ENCODE peak calls at places on chromosomes 12 and 14, in seven cellular contexts. One of them, this sample, is unnamed. For H3K4me1, the result is how much of the 10 kb centered on the place peaks cover.

GRCh38 chr14:105999361-106000028 is 473.1 kb downstream of the TMEM121 start:
- DNase-seq in heart left ventricle: peak
- DNase-seq in lower lobe of right lung: peak
- DNase-seq in IMR-90: no peak
- DNase-seq in thyroid gland: no peak
- DNase-seq in mucosa of descending colon: peak
- DNase-seq in aorta: peak
- DNase-seq in this sample: no peak

GRCh38 chr14:87261621-87262020 is 731.4 kb downstream of the GALC start:
- DNase-seq in heart left ventricle: no peak
- DNase-seq in lower lobe of right lung: no peak
- DNase-seq in IMR-90: no peak
- DNase-seq in thyroid gland: no peak
- DNase-seq in mucosa of descending colon: no peak
- DNase-seq in aorta: no peak
- DNase-seq in this sample: no peak

GRCh38 chr12:15001733-15002471 is 29.1 kb downstream of the PDE6H start:
- DNase-seq in heart left ventricle: no peak
- DNase-seq in lower lobe of right lung: peak
- DNase-seq in IMR-90: peak
- DNase-seq in thyroid gland: peak
- DNase-seq in mucosa of descending colon: peak
- DNase-seq in aorta: peak
- DNase-seq in this sample: peak

GRCh38 chr12:63752283-63752682 is 27.4 kb upstream of the RXYLT1 start:
- DNase-seq in heart left ventricle: no peak
- DNase-seq in lower lobe of right lung: no peak
- DNase-seq in IMR-90: no peak
- DNase-seq in thyroid gland: no peak
- DNase-seq in mucosa of descending colon: no peak
- DNase-seq in aorta: no peak
- DNase-seq in this sample: no peak

GRCh38 chr12:107109726-107110518 is 16.6 kb upstream of the CRY1 start:
- DNase-seq in heart left ventricle: no peak
- DNase-seq in lower lobe of right lung: no peak
- DNase-seq in IMR-90: no peak
- DNase-seq in thyroid gland: no peak
- DNase-seq in mucosa of descending colon: no peak
- DNase-seq in aorta: no peak
- DNase-seq in this sample: peak

GRCh38 chr12:86724716-86725115 is 468.5 kb upstream of the MGAT4C start:
- DNase-seq in heart left ventricle: no peak
- DNase-seq in lower lobe of right lung: no peak
- DNase-seq in IMR-90: peak
- DNase-seq in thyroid gland: no peak
- DNase-seq in mucosa of descending colon: no peak
- DNase-seq in aorta: no peak
- DNase-seq in this sample: peak

GRCh38 chr12:62533087-62533754 is 66.6 kb downstream of the MON2 start:
- DNase-seq in heart left ventricle: no peak
- DNase-seq in lower lobe of right lung: no peak
- DNase-seq in IMR-90: no peak
- DNase-seq in thyroid gland: no peak
- DNase-seq in mucosa of descending colon: no peak
- DNase-seq in aorta: no peak
- DNase-seq in this sample: no peak

GRCh38 chr12:80838708-80839107 is 99.0 kb downstream of the LIN7A start:
- DNase-seq in heart left ventricle: no peak
- DNase-seq in lower lobe of right lung: no peak
- DNase-seq in IMR-90: no peak
- DNase-seq in thyroid gland: peak
- DNase-seq in mucosa of descending colon: no peak
- DNase-seq in aorta: no peak
- DNase-seq in this sample: peak

GRCh38 chr12:64395739-64396138 is 5.2 kb upstream of the C12orf56 start:
- DNase-seq in heart left ventricle: no peak
- DNase-seq in lower lobe of right lung: no peak
- DNase-seq in IMR-90: peak
- DNase-seq in thyroid gland: no peak
- DNase-seq in mucosa of descending colon: no peak
- DNase-seq in aorta: no peak
- DNase-seq in this sample: peak

GRCh38 chr12:72365151-72365550 is 93.0 kb downstream of the TRHDE start:
- DNase-seq in heart left ventricle: no peak
- DNase-seq in lower lobe of right lung: no peak
- DNase-seq in IMR-90: peak
- DNase-seq in thyroid gland: no peak
- DNase-seq in mucosa of descending colon: no peak
- DNase-seq in aorta: no peak
- DNase-seq in this sample: no peak

GRCh38 chr14:26412421-26412820 is 185.4 kb downstream of the NOVA1 start:
- DNase-seq in heart left ventricle: no peak
- DNase-seq in lower lobe of right lung: no peak
- DNase-seq in IMR-90: no peak
- DNase-seq in thyroid gland: no peak
- DNase-seq in mucosa of descending colon: no peak
- DNase-seq in aorta: no peak
- DNase-seq in this sample: no peak

GRCh38 chr12:78863482-78864427 is 819 bp upstream of the SYT1 start:
- DNase-seq in heart left ventricle: peak
- DNase-seq in lower lobe of right lung: peak
- DNase-seq in IMR-90: peak
- DNase-seq in thyroid gland: peak
- DNase-seq in mucosa of descending colon: peak
- DNase-seq in aorta: peak
- DNase-seq in this sample: peak

GRCh38 chr12:57765698-57766463 is 997 bp downstream of the CYP27B1 start:
- DNase-seq in heart left ventricle: no peak
- DNase-seq in lower lobe of right lung: no peak
- DNase-seq in IMR-90: no peak
- DNase-seq in thyroid gland: peak
- DNase-seq in mucosa of descending colon: no peak
- DNase-seq in aorta: no peak
- DNase-seq in this sample: no peak

GRCh38 chr14:70822706-70823185 is 13.4 kb upstream of the MAP3K9 start:
- DNase-seq in heart left ventricle: peak
- DNase-seq in lower lobe of right lung: peak
- DNase-seq in IMR-90: peak
- DNase-seq in thyroid gland: peak
- DNase-seq in mucosa of descending colon: peak
- DNase-seq in aorta: peak
- DNase-seq in this sample: peak

GRCh38 chr14:101331141-101331525 is 230.2 kb upstream of the DIO3 start:
- DNase-seq in heart left ventricle: no peak
- DNase-seq in lower lobe of right lung: no peak
- DNase-seq in IMR-90: no peak
- DNase-seq in thyroid gland: no peak
- DNase-seq in mucosa of descending colon: no peak
- DNase-seq in aorta: no peak
- DNase-seq in this sample: no peak

DNA sequence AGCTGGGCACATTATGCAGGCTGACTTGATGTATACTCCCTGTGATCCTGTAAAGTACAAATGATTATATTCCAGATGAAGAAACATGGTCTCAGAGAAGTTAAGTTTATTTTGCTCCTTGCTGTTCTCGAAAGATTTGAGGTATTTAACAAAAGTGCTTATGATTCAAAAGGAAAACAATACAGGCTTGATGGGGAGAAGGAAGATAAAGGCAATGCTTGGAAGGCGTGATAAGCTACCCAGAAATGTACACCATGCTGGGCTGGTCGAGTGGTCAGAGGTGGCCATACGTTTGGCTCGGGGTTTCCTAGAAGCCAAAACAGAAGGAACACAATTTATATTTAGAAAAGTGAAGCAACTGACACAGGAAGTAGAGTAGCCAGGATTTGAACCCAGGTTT is 201.0 kb downstream of the KTN1 start:
- DNase-seq in heart left ventricle: no peak
- DNase-seq in lower lobe of right lung: no peak
- DNase-seq in IMR-90: no peak
- DNase-seq in thyroid gland: no peak
- DNase-seq in mucosa of descending colon: no peak
- DNase-seq in aorta: no peak
- DNase-seq in this sample: no peak
- H3K4me1 ChIP-seq in heart left ventricle: under half
- H3K4me1 ChIP-seq in lower lobe of right lung: under half
- H3K4me1 ChIP-seq in IMR-90: under half
- H3K4me1 ChIP-seq in thyroid gland: under half
- H3K4me1 ChIP-seq in mucosa of descending colon: under half
- H3K4me1 ChIP-seq in aorta: under half
- H3K4me1 ChIP-seq in this sample: under half

GRCh38 chr12:104501641-104502040 is 44.9 kb downstream of the CHST11 start:
- DNase-seq in heart left ventricle: no peak
- DNase-seq in lower lobe of right lung: no peak
- DNase-seq in IMR-90: no peak
- DNase-seq in thyroid gland: no peak
- DNase-seq in mucosa of descending colon: no peak
- DNase-seq in aorta: no peak
- DNase-seq in this sample: no peak

GRCh38 chr12:104499668-104500328 is 43.0 kb downstream of the CHST11 start:
- DNase-seq in heart left ventricle: no peak
- DNase-seq in lower lobe of right lung: no peak
- DNase-seq in IMR-90: no peak
- DNase-seq in thyroid gland: no peak
- DNase-seq in mucosa of descending colon: no peak
- DNase-seq in aorta: no peak
- DNase-seq in this sample: no peak

GRCh38 chr12:104499207-104499606 is 42.5 kb downstream of the CHST11 start:
- DNase-seq in heart left ventricle: no peak
- DNase-seq in lower lobe of right lung: no peak
- DNase-seq in IMR-90: no peak
- DNase-seq in thyroid gland: no peak
- DNase-seq in mucosa of descending colon: no peak
- DNase-seq in aorta: no peak
- DNase-seq in this sample: no peak

GRCh38 chr12:104502662-104503061 is 45.9 kb downstream of the CHST11 start:
- DNase-seq in heart left ventricle: no peak
- DNase-seq in lower lobe of right lung: no peak
- DNase-seq in IMR-90: no peak
- DNase-seq in thyroid gland: no peak
- DNase-seq in mucosa of descending colon: no peak
- DNase-seq in aorta: no peak
- DNase-seq in this sample: no peak

DNA sequence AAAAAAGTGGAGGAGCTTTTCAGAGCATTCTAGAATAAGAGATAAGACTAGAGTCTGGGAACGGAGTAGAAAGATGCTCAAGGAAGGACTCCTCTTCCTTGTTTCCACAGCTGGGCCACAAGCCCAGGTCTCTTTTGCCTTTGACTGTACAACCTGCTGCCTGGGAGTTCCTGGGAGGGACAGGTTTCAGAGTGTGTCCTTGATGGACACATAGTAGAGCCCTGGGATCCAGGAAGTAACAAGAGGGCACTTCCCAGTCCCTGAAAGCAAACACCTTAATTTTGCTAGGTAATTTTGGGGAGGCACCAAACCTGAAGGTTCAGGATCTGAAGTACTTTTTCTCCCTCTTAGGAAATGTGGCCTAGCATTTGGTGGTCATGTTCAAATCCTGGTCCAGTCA is 44.4 kb downstream of the CHST11 start:
- DNase-seq in heart left ventricle: no peak
- DNase-seq in lower lobe of right lung: no peak
- DNase-seq in IMR-90: no peak
- DNase-seq in thyroid gland: no peak
- DNase-seq in mucosa of descending colon: no peak
- DNase-seq in aorta: no peak
- DNase-seq in this sample: no peak
- H3K4me1 ChIP-seq in heart left ventricle: under half
- H3K4me1 ChIP-seq in lower lobe of right lung: under half
- H3K4me1 ChIP-seq in IMR-90: under half
- H3K4me1 ChIP-seq in thyroid gland: under half
- H3K4me1 ChIP-seq in mucosa of descending colon: under half
- H3K4me1 ChIP-seq in aorta: under half
- H3K4me1 ChIP-seq in this sample: under half

GRCh38 chr12:123388948-123389559 is 5.1 kb downstream of the KMT5A start:
- DNase-seq in heart left ventricle: no peak
- DNase-seq in lower lobe of right lung: no peak
- DNase-seq in IMR-90: no peak
- DNase-seq in thyroid gland: no peak
- DNase-seq in mucosa of descending colon: no peak
- DNase-seq in aorta: no peak
- DNase-seq in this sample: no peak
- H3K4me1 ChIP-seq in heart left ventricle: half or more
- H3K4me1 ChIP-seq in lower lobe of right lung: half or more
- H3K4me1 ChIP-seq in IMR-90: under half
- H3K4me1 ChIP-seq in thyroid gland: under half
- H3K4me1 ChIP-seq in mucosa of descending colon: under half
- H3K4me1 ChIP-seq in aorta: under half
- H3K4me1 ChIP-seq in this sample: under half

DNA sequence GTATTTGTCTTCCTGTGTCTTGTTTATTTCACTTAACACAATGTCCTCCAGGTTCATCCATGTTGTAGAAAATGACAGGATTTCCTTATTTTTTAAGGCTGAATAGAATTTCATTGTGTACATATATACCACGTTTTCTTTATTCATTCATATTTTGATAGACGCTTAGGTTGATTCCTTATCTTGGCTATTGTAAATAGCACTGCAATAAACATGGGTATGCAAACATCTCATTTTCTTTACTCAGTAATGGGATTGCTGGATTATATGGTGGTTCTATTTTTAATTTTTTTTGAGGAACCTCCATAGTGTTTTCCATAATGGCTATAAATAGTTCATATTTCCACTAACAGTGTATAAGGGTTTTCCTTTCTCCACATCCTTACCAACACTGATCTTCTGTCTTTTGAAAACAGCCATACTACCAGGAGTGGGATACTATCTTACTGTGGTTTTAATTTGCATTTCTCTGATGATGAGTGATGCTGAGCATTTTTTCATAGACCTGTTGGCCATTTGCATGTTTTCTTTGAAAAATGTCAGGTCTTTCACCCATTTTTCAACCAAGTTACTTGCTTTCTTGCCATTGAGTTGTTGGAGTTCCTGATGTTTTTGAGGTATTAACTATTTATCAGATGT is 32.8 kb downstream of the DUSP16 start:
- DNase-seq in heart left ventricle: no peak
- DNase-seq in lower lobe of right lung: no peak
- DNase-seq in IMR-90: no peak
- DNase-seq in thyroid gland: no peak
- DNase-seq in mucosa of descending colon: no peak
- DNase-seq in aorta: no peak
- DNase-seq in this sample: no peak
- H3K4me1 ChIP-seq in heart left ventricle: half or more
- H3K4me1 ChIP-seq in lower lobe of right lung: under half
- H3K4me1 ChIP-seq in IMR-90: under half
- H3K4me1 ChIP-seq in thyroid gland: under half
- H3K4me1 ChIP-seq in mucosa of descending colon: under half
- H3K4me1 ChIP-seq in aorta: under half
- H3K4me1 ChIP-seq in this sample: half or more

GRCh38 chr14:93011650-93012317 is 88.8 kb downstream of the CHGA start:
- DNase-seq in heart left ventricle: no peak
- DNase-seq in lower lobe of right lung: no peak
- DNase-seq in IMR-90: no peak
- DNase-seq in thyroid gland: no peak
- DNase-seq in mucosa of descending colon: no peak
- DNase-seq in aorta: no peak
- DNase-seq in this sample: no peak
- H3K4me1 ChIP-seq in heart left ventricle: half or more
- H3K4me1 ChIP-seq in lower lobe of right lung: half or more
- H3K4me1 ChIP-seq in IMR-90: under half
- H3K4me1 ChIP-seq in thyroid gland: half or more
- H3K4me1 ChIP-seq in mucosa of descending colon: under half
- H3K4me1 ChIP-seq in aorta: under half
- H3K4me1 ChIP-seq in this sample: under half

This sample was measured in cardiac muscle cell.